ENCODE peak calls at places on chromosome 12, in six cellular contexts. Y, L, N, S, F and M are unnamed samples.

GRCh38 chr12:130162771-130163460 is 652 bp downstream of the FZD10 start:
- DNase-seq in Y (no peak), L (no peak), N (no peak), S (no peak), F (no peak), M (no peak)

GRCh38 chr12:64389154-64389553 is 1.4 kb downstream of the C12orf56 start:
- DNase-seq in Y (no peak), L (no peak), N (no peak), S (no peak), F (no peak), M (no peak)

GRCh38 chr12:26678697-26679660 is 154.0 kb downstream of the ITPR2 start:
- DNase-seq in Y (no peak), L (no peak), N (no peak), S (no peak), F (no peak), M (no peak)

GRCh38 chr12:53287741-53288216 is 7.6 kb upstream of the PFDN5 start:
- DNase-seq in Y (peak), L (no peak), N (peak), S (peak), F (peak), M (no peak)

GRCh38 chr12:106919910-106920544 is 35.7 kb upstream of the TMEM263 start:
- DNase-seq in Y (no peak), L (no peak), N (peak), S (no peak), F (no peak), M (no peak)

GRCh38 chr12:114625294-114625851 is 58.6 kb downstream of the TBX3 start:
- DNase-seq in Y (no peak), L (peak), N (peak), S (no peak), F (no peak), M (no peak)

GRCh38 chr12:12546314-12546772 is 16.3 kb downstream of the DUSP16 start:
- DNase-seq in Y (no peak), L (no peak), N (no peak), S (no peak), F (no peak), M (no peak)

GRCh38 chr12:6383572-6384498 is at the start of gene LTBR:
- DNase-seq in Y (peak), L (peak), N (peak), S (peak), F (no peak), M (peak)

GRCh38 chr12:56593909-56594621 is 36.1 kb downstream of the BAZ2A start:
- DNase-seq in Y (no peak), L (no peak), N (peak), S (peak), F (peak), M (no peak)

GRCh38 chr12:93733358-93733757 is 56.2 kb downstream of the CRADD start:
- DNase-seq in Y (no peak), L (no peak), N (no peak), S (no peak), F (no peak), M (no peak)

GRCh38 chr12:96522283-96522682 is 32.9 kb downstream of the CFAP54 start:
- DNase-seq in Y (no peak), L (no peak), N (no peak), S (no peak), F (no peak), M (no peak)

GRCh38 chr12:32478858-32479257 is 79.5 kb downstream of the FGD4 start:
- DNase-seq in Y (no peak), L (no peak), N (no peak), S (no peak), F (no peak), M (no peak)

GRCh38 chr12:110776410-110776809 is 33.7 kb upstream of the PPP1CC start:
- DNase-seq in Y (no peak), L (no peak), N (no peak), S (no peak), F (no peak), M (no peak)

GRCh38 chr12:97222391-97222790 is 240.2 kb upstream of the RMST start:
- DNase-seq in Y (no peak), L (no peak), N (no peak), S (no peak), F (no peak), M (no peak)

GRCh38 chr12:123102781-123103503 is 47.9 kb downstream of the PITPNM2 start:
- DNase-seq in Y (no peak), L (no peak), N (no peak), S (no peak), F (no peak), M (no peak)

GRCh38 chr12:5432011-5432400 is at the start of gene NTF3:
- DNase-seq in Y (no peak), L (no peak), N (no peak), S (no peak), F (no peak), M (no peak)

GRCh38 chr12:59596232-59597143 is 659 bp downstream of the SLC16A7 start:
- DNase-seq in Y (peak), L (peak), N (peak), S (peak), F (peak), M (peak)

GRCh38 chr12:93197067-93197593 is 180.6 kb upstream of the NUDT4 start:
- DNase-seq in Y (no peak), L (no peak), N (no peak), S (no peak), F (no peak), M (no peak)

GRCh38 chr12:132428872-132429121 is 61.2 kb upstream of the FBRSL1 start:
- DNase-seq in Y (no peak), L (no peak), N (no peak), S (no peak), F (no peak), M (no peak)

GRCh38 chr12:96338852-96339478 is 61.3 kb downstream of the CDK17 start:
- DNase-seq in Y (no peak), L (no peak), N (no peak), S (no peak), F (no peak), M (no peak)

GRCh38 chr12:38625306-38625705 is 280.1 kb downstream of the CPNE8 start:
- DNase-seq in Y (no peak), L (no peak), N (no peak), S (no peak), F (no peak), M (no peak)

GRCh38 chr12:105226219-105226618 is 9.8 kb downstream of the APPL2 start:
- DNase-seq in Y (peak), L (no peak), N (no peak), S (peak), F (peak), M (peak)

GRCh38 chr12:19799886-19800602 is 360.8 kb downstream of the AEBP2 start:
- DNase-seq in Y (no peak), L (no peak), N (no peak), S (no peak), F (no peak), M (no peak)

GRCh38 chr12:47088021-47088944 is 8.5 kb upstream of the AMIGO2 start:
- DNase-seq in Y (no peak), L (no peak), N (no peak), S (no peak), F (no peak), M (no peak)

GRCh38 chr12:62876938-62877548 is 57.9 kb downstream of the PPM1H start:
- DNase-seq in Y (no peak), L (no peak), N (no peak), S (no peak), F (no peak), M (no peak)

GRCh38 chr12:101924647-101925046 is 47.3 kb downstream of the DRAM1 start:
- DNase-seq in Y (no peak), L (no peak), N (peak), S (no peak), F (no peak), M (no peak)

GRCh38 chr12:64608901-64609542 is 1.3 kb upstream of the RASSF3 start:
- DNase-seq in Y (no peak), L (peak), N (peak), S (no peak), F (peak), M (no peak)

GRCh38 chr12:75960086-75960910 is 71.3 kb downstream of the PHLDA1 start:
- DNase-seq in Y (no peak), L (no peak), N (no peak), S (no peak), F (no peak), M (no peak)

GRCh38 chr12:49098035-49098451 is 3.4 kb upstream of the DHH start:
- DNase-seq in Y (no peak), L (no peak), N (peak), S (peak), F (peak), M (no peak)

GRCh38 chr12:38892090-38892786 is 13.2 kb downstream of the CPNE8 start:
- DNase-seq in Y (no peak), L (no peak), N (peak), S (no peak), F (no peak), M (no peak)

GRCh38 chr12:119624971-119625370 is 31.4 kb downstream of the TMEM233 start:
- DNase-seq in Y (no peak), L (no peak), N (no peak), S (no peak), F (no peak), M (no peak)

GRCh38 chr12:80593766-80594165 is 113.7 kb upstream of the MYF6 start:
- DNase-seq in Y (no peak), L (no peak), N (no peak), S (no peak), F (no peak), M (no peak)
- H3K27ac ChIP-seq in Y (no peak), L (no peak), N (no peak), S (no peak), F (no peak), M (no peak)

GRCh38 chr12:2796187-2796663 is 1.5 kb downstream of the FKBP4 start:
- DNase-seq in Y (no peak), L (no peak), N (no peak), S (peak), F (no peak), M (no peak)
- TF ChIP-seq CTCF in Y (no peak), L (no peak), N (peak), S (no peak), F (no peak), M (no peak)

GRCh38 chr12:51914034-51914923 is 7.0 kb downstream of the ACVRL1 start:
- DNase-seq in Y (no peak), L (no peak), N (no peak), S (no peak), F (no peak), M (no peak)

GRCh38 chr12:51915003-51915625 is 7.8 kb downstream of the ACVRL1 start:
- DNase-seq in Y (no peak), L (no peak), N (no peak), S (no peak), F (no peak), M (no peak)

GRCh38 chr12:51911307-51911706 is 4.0 kb downstream of the ACVRL1 start:
- DNase-seq in Y (no peak), L (no peak), N (no peak), S (no peak), F (no peak), M (no peak)

GRCh38 chr12:51911788-51912711 is 4.7 kb downstream of the ACVRL1 start:
- DNase-seq in Y (no peak), L (peak), N (no peak), S (peak), F (no peak), M (no peak)

GRCh38 chr12:51913071-51914033 is 6.0 kb downstream of the ACVRL1 start:
- DNase-seq in Y (no peak), L (no peak), N (no peak), S (no peak), F (no peak), M (no peak)
- H3K27ac ChIP-seq in Y (no peak), L (no peak), N (no peak), S (no peak), F (no peak), M (no peak)

DNA sequence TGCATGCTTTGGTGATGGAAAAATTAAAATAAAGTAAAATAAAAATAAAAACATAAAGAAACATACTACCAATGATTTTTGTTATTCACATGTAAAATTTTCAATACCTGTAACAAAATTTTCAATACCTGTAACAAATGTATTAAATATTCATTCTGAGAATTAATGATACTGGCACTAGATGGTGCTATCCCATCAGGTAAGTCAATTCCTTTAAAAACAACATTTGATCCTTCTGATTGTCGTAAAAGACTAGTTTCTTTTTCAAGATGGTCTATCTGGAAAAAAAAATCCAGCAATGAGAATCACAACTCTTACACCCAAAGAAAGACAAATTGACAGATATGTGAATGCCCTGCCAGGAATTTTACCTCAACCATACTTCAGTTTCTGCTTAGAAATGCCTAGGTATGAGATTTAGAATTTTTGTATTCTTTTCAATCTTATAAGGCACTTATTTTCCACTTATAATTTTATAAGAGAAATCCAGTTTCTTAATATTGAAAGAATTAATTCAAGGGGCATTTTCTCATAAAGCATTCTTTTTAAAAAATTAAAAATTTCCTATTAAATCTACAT is 30.7 kb downstream of the CEP290 start:
- DNase-seq in Y (no peak), L (peak), N (peak), S (no peak), F (no peak), M (no peak)
- TF ChIP-seq CTCF in Y (peak), L (no peak), N (peak), S (no peak), F (peak), M (no peak)

GRCh38 chr12:109147954-109148353 is 31.6 kb downstream of the ACACB start:
- DNase-seq in Y (peak), L (no peak), N (no peak), S (peak), F (no peak), M (no peak)
- H3K27ac ChIP-seq in Y (peak), L (no peak), N (no peak), S (peak), F (no peak), M (no peak)

GRCh38 chr12:124979568-124979967 is 9.4 kb downstream of the DHX37 start:
- DNase-seq in Y (no peak), L (no peak), N (no peak), S (no peak), F (no peak), M (no peak)
- TF ChIP-seq CTCF in Y (no peak), L (no peak), N (no peak), S (no peak), F (no peak), M (no peak)